ENCODE peak calls at places on chromosomes 7 and 10, in five cellular contexts. K, Q, Y, R and F are unnamed samples.

GRCh38 chr7:141698247-141699015 is 3.5 kb downstream of the DENND11 start:
- DNase-seq in K (no peak), Q (no peak), Y (no peak), R (no peak), F (peak)

GRCh38 chr10:103554488-103555320 is 61.2 kb downstream of the NEURL1 start:
- DNase-seq in K (peak), Q (peak), Y (peak), R (no peak), F (peak)

GRCh38 chr7:43679210-43680068 is 49.9 kb downstream of the COA1 start:
- DNase-seq in K (no peak), Q (no peak), Y (no peak), R (no peak), F (no peak)

GRCh38 chr10:79137826-79138225 is 69.1 kb downstream of the ZMIZ1 start:
- DNase-seq in K (no peak), Q (no peak), Y (no peak), R (no peak), F (peak)

GRCh38 chr10:43336641-43337318 is 34.7 kb upstream of the FXYD4 start:
- DNase-seq in K (no peak), Q (no peak), Y (no peak), R (no peak), F (no peak)

GRCh38 chr10:79021948-79022499 is 46.7 kb upstream of the ZMIZ1 start:
- DNase-seq in K (no peak), Q (no peak), Y (no peak), R (no peak), F (no peak)

GRCh38 chr7:71974611-71975010 is 437.5 kb downstream of the CALN1 start:
- DNase-seq in K (no peak), Q (no peak), Y (no peak), R (no peak), F (no peak)

GRCh38 chr7:89780291-89780690 is 374.0 kb upstream of the STEAP1 start:
- DNase-seq in K (no peak), Q (no peak), Y (no peak), R (no peak), F (no peak)

GRCh38 chr10:14801693-14802092 is 27.0 kb upstream of the FAM107B start:
- DNase-seq in K (no peak), Q (peak), Y (peak), R (no peak), F (no peak)

GRCh38 chr7:46162582-46162981 is 241.5 kb upstream of the IGFBP3 start:
- DNase-seq in K (no peak), Q (no peak), Y (no peak), R (no peak), F (no peak)

GRCh38 chr7:78073470-78074382 is 275.2 kb downstream of the PHTF2 start:
- DNase-seq in K (no peak), Q (no peak), Y (no peak), R (no peak), F (no peak)

GRCh38 chr10:70032667-70033066 is 20.0 kb upstream of the MACROH2A2 start:
- DNase-seq in K (no peak), Q (no peak), Y (no peak), R (no peak), F (no peak)

GRCh38 chr7:30899066-30899465 is 12.6 kb upstream of the AQP1 start:
- DNase-seq in K (no peak), Q (no peak), Y (no peak), R (no peak), F (no peak)

GRCh38 chr7:46745700-46746090 is 824.6 kb upstream of the IGFBP3 start:
- DNase-seq in K (no peak), Q (no peak), Y (no peak), R (no peak), F (no peak)

DNA sequence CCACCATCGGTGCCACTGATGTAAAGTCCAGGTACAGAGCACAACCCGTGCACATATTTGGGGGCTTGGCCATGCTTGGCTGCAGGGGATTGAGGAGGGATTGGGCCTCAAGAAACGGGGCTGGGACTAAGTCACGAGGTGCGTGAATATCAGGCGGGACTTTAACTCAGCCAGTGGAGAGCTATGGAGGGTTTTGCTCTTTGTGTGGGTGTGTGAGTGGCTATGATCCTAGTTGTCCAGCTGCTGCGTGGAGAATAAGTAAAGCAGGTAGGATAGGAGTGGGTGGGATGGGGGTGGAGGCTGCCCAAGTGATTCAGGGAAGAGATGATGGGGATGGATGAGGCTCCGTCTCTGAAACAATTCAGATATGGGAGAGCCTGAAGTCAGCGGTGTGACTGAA is 1.9 kb upstream of the LFNG start:
- DNase-seq in K (no peak), Q (no peak), Y (no peak), R (no peak), F (no peak)
- H3K4me3 ChIP-seq in K (no peak), Q (no peak), Y (no peak), R (no peak), F (no peak)

DNA sequence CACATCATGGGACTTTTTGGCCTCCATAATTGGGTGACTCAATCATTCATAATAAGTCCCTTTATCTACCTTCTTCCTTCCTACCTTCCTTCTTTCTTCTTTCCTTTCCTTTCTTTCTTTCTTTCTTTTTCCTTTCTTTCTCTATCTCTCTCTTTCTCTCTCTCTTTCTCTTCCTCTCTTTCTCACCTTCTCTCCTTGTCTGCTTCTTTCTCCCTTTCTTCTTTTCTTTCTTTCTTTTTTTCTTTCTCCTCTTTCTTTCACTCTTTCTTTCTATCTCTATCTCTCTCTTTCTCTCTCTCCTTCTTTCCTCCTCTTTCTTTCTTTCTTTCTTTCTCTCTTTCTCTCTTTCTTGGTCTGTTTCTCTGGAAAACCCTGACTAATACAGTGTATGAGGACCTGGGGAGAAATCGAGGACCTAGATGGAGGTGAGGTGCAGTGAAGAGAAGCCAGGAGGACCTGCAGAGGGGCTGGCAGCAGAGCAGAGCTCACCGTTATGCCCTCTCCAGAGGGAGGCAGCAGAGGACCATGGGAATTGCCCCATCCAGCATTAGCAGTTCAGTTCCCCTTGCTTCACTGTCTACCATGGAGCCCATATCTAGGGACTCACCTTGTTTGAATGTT is 52.7 kb upstream of the BTRC start:
- DNase-seq in K (peak), Q (peak), Y (no peak), R (peak), F (peak)
- TF ChIP-seq CTCF in K (peak), Q (peak), Y (no peak), R (peak), F (peak)

GRCh38 chr7:96306385-96307125 is 15.3 kb downstream of the SLC25A13 start:
- DNase-seq in K (no peak), Q (no peak), Y (no peak), R (no peak), F (no peak)
- TF ChIP-seq GABPA in K (no peak), Q (no peak), Y (no peak), R (no peak), F (no peak)

GRCh38 chr7:13028731-13029099 is 341.3 kb downstream of the ARL4A start:
- DNase-seq in K (no peak), Q (no peak), Y (no peak), R (no peak), F (no peak)
- H3K4me3 ChIP-seq in K (no peak), Q (no peak), Y (no peak), R (no peak), F (no peak)

GRCh38 chr10:32954080-32954479 is 4.0 kb downstream of the ITGB1 start:
- DNase-seq in K (no peak), Q (no peak), Y (no peak), R (no peak), F (no peak)
- TF ChIP-seq CTCF in K (peak), Q (peak), Y (no peak), R (no peak), F (no peak)

GRCh38 chr7:112895996-112896395 is 105.8 kb upstream of the TMEM168 start:
- DNase-seq in K (no peak), Q (no peak), Y (no peak), R (no peak), F (no peak)

GRCh38 chr7:112897839-112898431 is 107.7 kb upstream of the TMEM168 start:
- DNase-seq in K (no peak), Q (peak), Y (no peak), R (no peak), F (no peak)

GRCh38 chr7:112898432-112899290 is 108.5 kb upstream of the TMEM168 start:
- DNase-seq in K (peak), Q (peak), Y (peak), R (peak), F (peak)
- TF ChIP-seq GABPA in K (no peak), Q (no peak), Y (no peak), R (no peak), F (no peak)